ENCODE peak calls at places on chromosomes 16 and 17, in nine cellular contexts. One of them, this sample, is unnamed.

GRCh38 chr17:6163632-6164319 is 93.6 kb downstream of the WSCD1 start:
- DNase-seq in GM19239: no peak
- DNase-seq in SHP77 treated with DMSO at 0.1 percent for 48 hours: no peak
- DNase-seq in M059J: peak
- DNase-seq in iPS DF 6.9: no peak
- DNase-seq in WTC11: no peak
- DNase-seq in GM03348: no peak
- DNase-seq in NCI-H1092 treated with DMSO at 0.1 percent for 48 hours: peak
- DNase-seq in amniotic epithelial cell: no peak
- DNase-seq in this sample: no peak

GRCh38 chr17:50841949-50842354 is 6.6 kb downstream of the WFIKKN2 start:
- DNase-seq in M059J: peak
- DNase-seq in iPS DF 6.9: no peak
- DNase-seq in SHP77 treated with DMSO at 0.1 percent for 48 hours: peak
- DNase-seq in GM19239: peak
- DNase-seq in GM03348: peak
- DNase-seq in amniotic epithelial cell: peak
- DNase-seq in WTC11: peak
- DNase-seq in NCI-H1092 treated with DMSO at 0.1 percent for 48 hours: peak
- DNase-seq in this sample: peak

GRCh38 chr17:83204230-83204725 is 124.9 kb downstream of the METRNL start:
- DNase-seq in GM03348: no peak
- DNase-seq in WTC11: peak
- DNase-seq in NCI-H1092 treated with DMSO at 0.1 percent for 48 hours: no peak
- DNase-seq in SHP77 treated with DMSO at 0.1 percent for 48 hours: no peak
- DNase-seq in iPS DF 6.9: no peak
- DNase-seq in GM19239: no peak
- DNase-seq in amniotic epithelial cell: no peak
- DNase-seq in M059J: no peak
- DNase-seq in this sample: no peak

GRCh38 chr16:88437367-88437964 is 15.6 kb upstream of the ZFPM1 start:
- DNase-seq in iPS DF 6.9: peak
- DNase-seq in SHP77 treated with DMSO at 0.1 percent for 48 hours: peak
- DNase-seq in GM03348: peak
- DNase-seq in WTC11: peak
- DNase-seq in GM19239: peak
- DNase-seq in amniotic epithelial cell: no peak
- DNase-seq in NCI-H1092 treated with DMSO at 0.1 percent for 48 hours: peak
- DNase-seq in M059J: no peak
- DNase-seq in this sample: peak

GRCh38 chr17:77580956-77581355 is 377.5 kb upstream of the TNRC6C start:
- DNase-seq in iPS DF 6.9: no peak
- DNase-seq in GM03348: no peak
- DNase-seq in amniotic epithelial cell: no peak
- DNase-seq in M059J: no peak
- DNase-seq in NCI-H1092 treated with DMSO at 0.1 percent for 48 hours: no peak
- DNase-seq in SHP77 treated with DMSO at 0.1 percent for 48 hours: no peak
- DNase-seq in WTC11: no peak
- DNase-seq in GM19239: no peak
- DNase-seq in this sample: no peak

GRCh38 chr17:68398731-68399637 is 58.3 kb downstream of the WIPI1 start:
- DNase-seq in GM03348: peak
- DNase-seq in iPS DF 6.9: no peak
- DNase-seq in GM19239: peak
- DNase-seq in WTC11: peak
- DNase-seq in amniotic epithelial cell: peak
- DNase-seq in M059J: peak
- DNase-seq in NCI-H1092 treated with DMSO at 0.1 percent for 48 hours: peak
- DNase-seq in SHP77 treated with DMSO at 0.1 percent for 48 hours: peak
- DNase-seq in this sample: peak

GRCh38 chr17:75681289-75681688 is 14.2 kb downstream of the SAP30BP start:
- DNase-seq in iPS DF 6.9: no peak
- DNase-seq in GM03348: peak
- DNase-seq in NCI-H1092 treated with DMSO at 0.1 percent for 48 hours: no peak
- DNase-seq in SHP77 treated with DMSO at 0.1 percent for 48 hours: no peak
- DNase-seq in amniotic epithelial cell: peak
- DNase-seq in WTC11: no peak
- DNase-seq in M059J: peak
- DNase-seq in GM19239: no peak
- DNase-seq in this sample: no peak

GRCh38 chr16:30184430-30185140 is 1.2 kb downstream of the CORO1A start:
- DNase-seq in iPS DF 6.9: no peak
- DNase-seq in NCI-H1092 treated with DMSO at 0.1 percent for 48 hours: peak
- DNase-seq in GM19239: no peak
- DNase-seq in SHP77 treated with DMSO at 0.1 percent for 48 hours: peak
- DNase-seq in M059J: no peak
- DNase-seq in GM03348: no peak
- DNase-seq in amniotic epithelial cell: no peak
- DNase-seq in WTC11: no peak
- DNase-seq in this sample: no peak

GRCh38 chr16:81214745-81215166 is 23.7 kb upstream of the BCO1 start:
- DNase-seq in M059J: no peak
- DNase-seq in iPS DF 6.9: peak
- DNase-seq in amniotic epithelial cell: peak
- DNase-seq in NCI-H1092 treated with DMSO at 0.1 percent for 48 hours: no peak
- DNase-seq in SHP77 treated with DMSO at 0.1 percent for 48 hours: no peak
- DNase-seq in GM19239: no peak
- DNase-seq in WTC11: peak
- DNase-seq in GM03348: peak
- DNase-seq in this sample: no peak

GRCh38 chr17:15384142-15384803 is 42.9 kb upstream of the TEKT3 start:
- DNase-seq in SHP77 treated with DMSO at 0.1 percent for 48 hours: peak
- DNase-seq in amniotic epithelial cell: no peak
- DNase-seq in M059J: no peak
- DNase-seq in GM19239: no peak
- DNase-seq in GM03348: peak
- DNase-seq in WTC11: no peak
- DNase-seq in NCI-H1092 treated with DMSO at 0.1 percent for 48 hours: no peak
- DNase-seq in iPS DF 6.9: no peak
- DNase-seq in this sample: no peak

GRCh38 chr17:3687949-3688614 is 7.9 kb downstream of the P2RX5 start:
- DNase-seq in GM19239: no peak
- DNase-seq in amniotic epithelial cell: no peak
- DNase-seq in WTC11: no peak
- DNase-seq in NCI-H1092 treated with DMSO at 0.1 percent for 48 hours: no peak
- DNase-seq in GM03348: peak
- DNase-seq in M059J: no peak
- DNase-seq in iPS DF 6.9: no peak
- DNase-seq in SHP77 treated with DMSO at 0.1 percent for 48 hours: no peak
- DNase-seq in this sample: peak

GRCh38 chr17:75683467-75684041 is 16.4 kb downstream of the SAP30BP start:
- DNase-seq in WTC11: no peak
- DNase-seq in M059J: peak
- DNase-seq in iPS DF 6.9: no peak
- DNase-seq in GM03348: peak
- DNase-seq in NCI-H1092 treated with DMSO at 0.1 percent for 48 hours: no peak
- DNase-seq in amniotic epithelial cell: peak
- DNase-seq in SHP77 treated with DMSO at 0.1 percent for 48 hours: no peak
- DNase-seq in GM19239: no peak
- DNase-seq in this sample: no peak

GRCh38 chr17:7043544-7044268 is at the start of gene SLC16A11:
- DNase-seq in amniotic epithelial cell: no peak
- DNase-seq in SHP77 treated with DMSO at 0.1 percent for 48 hours: peak
- DNase-seq in WTC11: peak
- DNase-seq in GM03348: peak
- DNase-seq in NCI-H1092 treated with DMSO at 0.1 percent for 48 hours: peak
- DNase-seq in iPS DF 6.9: no peak
- DNase-seq in GM19239: no peak
- DNase-seq in M059J: no peak
- DNase-seq in this sample: peak

GRCh38 chr16:49750341-49751011 is 105.4 kb downstream of the ZNF423 start:
- DNase-seq in WTC11: no peak
- DNase-seq in M059J: peak
- DNase-seq in iPS DF 6.9: no peak
- DNase-seq in amniotic epithelial cell: no peak
- DNase-seq in SHP77 treated with DMSO at 0.1 percent for 48 hours: no peak
- DNase-seq in GM03348: no peak
- DNase-seq in GM19239: no peak
- DNase-seq in NCI-H1092 treated with DMSO at 0.1 percent for 48 hours: no peak
- DNase-seq in this sample: peak

GRCh38 chr17:63571632-63572310 is 21.5 kb downstream of the DCAF7 start:
- DNase-seq in M059J: peak
- DNase-seq in SHP77 treated with DMSO at 0.1 percent for 48 hours: no peak
- DNase-seq in GM03348: peak
- DNase-seq in amniotic epithelial cell: peak
- DNase-seq in WTC11: no peak
- DNase-seq in iPS DF 6.9: no peak
- DNase-seq in NCI-H1092 treated with DMSO at 0.1 percent for 48 hours: no peak
- DNase-seq in GM19239: no peak
- DNase-seq in this sample: no peak

GRCh38 chr16:75011634-75012307 is 12.9 kb downstream of the ZNRF1 start:
- DNase-seq in GM19239: no peak
- DNase-seq in NCI-H1092 treated with DMSO at 0.1 percent for 48 hours: no peak
- DNase-seq in amniotic epithelial cell: peak
- DNase-seq in SHP77 treated with DMSO at 0.1 percent for 48 hours: no peak
- DNase-seq in WTC11: no peak
- DNase-seq in M059J: peak
- DNase-seq in iPS DF 6.9: no peak
- DNase-seq in GM03348: peak
- DNase-seq in this sample: no peak

GRCh38 chr16:56513972-56514371 is 5.9 kb downstream of the BBS2 start:
- DNase-seq in SHP77 treated with DMSO at 0.1 percent for 48 hours: peak
- DNase-seq in iPS DF 6.9: no peak
- DNase-seq in GM19239: no peak
- DNase-seq in NCI-H1092 treated with DMSO at 0.1 percent for 48 hours: peak
- DNase-seq in M059J: peak
- DNase-seq in amniotic epithelial cell: peak
- DNase-seq in WTC11: no peak
- DNase-seq in GM03348: peak
- DNase-seq in this sample: no peak

GRCh38 chr17:67475161-67475887 is 98.2 kb downstream of the PITPNC1 start:
- DNase-seq in GM19239: peak
- DNase-seq in GM03348: peak
- DNase-seq in NCI-H1092 treated with DMSO at 0.1 percent for 48 hours: peak
- DNase-seq in amniotic epithelial cell: peak
- DNase-seq in iPS DF 6.9: peak
- DNase-seq in SHP77 treated with DMSO at 0.1 percent for 48 hours: peak
- DNase-seq in M059J: peak
- DNase-seq in WTC11: peak
- DNase-seq in this sample: peak

GRCh38 chr16:24544640-24545039 is 5.3 kb downstream of the RBBP6 start:
- DNase-seq in WTC11: no peak
- DNase-seq in GM03348: peak
- DNase-seq in NCI-H1092 treated with DMSO at 0.1 percent for 48 hours: no peak
- DNase-seq in SHP77 treated with DMSO at 0.1 percent for 48 hours: no peak
- DNase-seq in amniotic epithelial cell: peak
- DNase-seq in GM19239: no peak
- DNase-seq in iPS DF 6.9: no peak
- DNase-seq in M059J: peak
- DNase-seq in this sample: no peak

GRCh38 chr16:69820926-69821541 is 58.9 kb downstream of the WWP2 start:
- DNase-seq in amniotic epithelial cell: no peak
- DNase-seq in iPS DF 6.9: no peak
- DNase-seq in NCI-H1092 treated with DMSO at 0.1 percent for 48 hours: no peak
- DNase-seq in SHP77 treated with DMSO at 0.1 percent for 48 hours: no peak
- DNase-seq in GM03348: peak
- DNase-seq in M059J: no peak
- DNase-seq in GM19239: no peak
- DNase-seq in WTC11: no peak
- DNase-seq in this sample: no peak

GRCh38 chr17:60127068-60128064 is 22.4 kb upstream of the CA4 start:
- DNase-seq in GM03348: no peak
- DNase-seq in M059J: no peak
- DNase-seq in NCI-H1092 treated with DMSO at 0.1 percent for 48 hours: no peak
- DNase-seq in SHP77 treated with DMSO at 0.1 percent for 48 hours: no peak
- DNase-seq in GM19239: no peak
- DNase-seq in iPS DF 6.9: no peak
- DNase-seq in amniotic epithelial cell: no peak
- DNase-seq in WTC11: no peak
- DNase-seq in this sample: no peak

GRCh38 chr16:57798953-57799618 is 3.2 kb downstream of the KIFC3 start:
- DNase-seq in WTC11: no peak
- DNase-seq in GM19239: no peak
- DNase-seq in NCI-H1092 treated with DMSO at 0.1 percent for 48 hours: peak
- DNase-seq in amniotic epithelial cell: no peak
- DNase-seq in iPS DF 6.9: no peak
- DNase-seq in SHP77 treated with DMSO at 0.1 percent for 48 hours: peak
- DNase-seq in GM03348: no peak
- DNase-seq in M059J: no peak
- DNase-seq in this sample: no peak